ENCODE peak calls at places on chromosomes 5 and 9, in four cellular contexts. S is Peyer's patch; K is CD4-positive, alpha-beta memory T cell; R is AG04450. M is an unnamed sample.

GRCh38 chr5:150297236-150297890 is 5.3 kb downstream of the ARSI start:
- DNase-seq in S (no peak), K (no peak), R (no peak), M (no peak)

GRCh38 chr5:176695073-176695472 is 47.8 kb downstream of the TSPAN17 start:
- DNase-seq in S (no peak), K (no peak), R (no peak), M (no peak)

GRCh38 chr5:76818844-76819831 is at the start of gene F2RL1:
- DNase-seq in S (peak; percentile 93), K (peak; percentile 43), R (no peak), M (peak; percentile 78)

GRCh38 chr9:110048473-110048975 is 159.4 kb downstream of the C9orf152 start:
- DNase-seq in S (peak; percentile 93), K (peak; percentile 71), R (no peak), M (peak; percentile 57)

GRCh38 chr9:14428781-14429230 is 114.9 kb upstream of the NFIB start:
- DNase-seq in S (peak; percentile 70), K (peak; percentile 5), R (peak; percentile 44), M (peak; percentile 66)

GRCh38 chr9:92718086-92719001 is 46.3 kb downstream of the BICD2 start:
- DNase-seq in S (no peak), K (no peak), R (no peak), M (peak; percentile 41)

GRCh38 chr5:58459276-58459859 is 518 bp downstream of the PLK2 start:
- DNase-seq in S (no peak), K (no peak), R (no peak), M (no peak)

GRCh38 chr9:34139477-34140146 is 13.1 kb upstream of the DCAF12 start:
- DNase-seq in S (no peak), K (no peak), R (peak; percentile 60), M (no peak)

GRCh38 chr5:41636605-41637004 is 126.2 kb upstream of the PLCXD3 start:
- DNase-seq in S (no peak), K (no peak), R (no peak), M (no peak)

GRCh38 chr5:9782806-9783560 is 152.8 kb upstream of the TAS2R1 start:
- DNase-seq in S (no peak), K (no peak), R (peak; percentile 86), M (no peak)

GRCh38 chr5:38446029-38446522 is 110.4 kb downstream of the LIFR start:
- DNase-seq in S (no peak), K (no peak), R (no peak), M (no peak)

GRCh38 chr5:10728679-10729078 is 32.4 kb downstream of the DAP start:
- DNase-seq in S (no peak), K (no peak), R (no peak), M (no peak)

GRCh38 chr5:178983728-178984127 is 11.4 kb downstream of the GRM6 start:
- DNase-seq in S (no peak), K (no peak), R (no peak), M (no peak)

GRCh38 chr5:178981381-178981780 is 13.7 kb downstream of the GRM6 start:
- DNase-seq in S (no peak), K (no peak), R (no peak), M (no peak)

GRCh38 chr5:178986326-178986960 is 8.7 kb downstream of the GRM6 start:
- DNase-seq in S (no peak), K (no peak), R (no peak), M (no peak)

GRCh38 chr5:178984145-178985072 is 10.7 kb downstream of the GRM6 start:
- DNase-seq in S (no peak), K (no peak), R (no peak), M (no peak)

DNA sequence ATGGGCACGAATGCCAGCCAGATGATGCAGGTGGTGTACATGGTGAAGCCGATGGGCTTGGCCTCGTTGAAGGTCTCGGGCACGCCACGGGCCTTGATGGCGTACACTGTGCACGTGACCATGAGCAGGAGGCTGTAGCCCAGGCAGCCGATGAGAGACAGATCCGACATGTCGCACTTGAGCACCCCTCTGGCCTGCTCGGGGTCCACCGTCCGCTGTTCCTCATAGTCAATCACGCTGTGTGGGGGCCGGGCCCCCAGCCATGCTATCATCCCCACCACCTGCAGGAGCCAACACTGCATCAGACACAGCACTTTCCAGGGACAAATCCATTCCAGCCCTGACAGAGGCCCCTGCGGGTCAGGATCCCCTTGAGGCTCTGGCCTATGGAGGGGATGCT is 12.2 kb downstream of the GRM6 start:
- DNase-seq in S (no peak), K (no peak), R (no peak), M (no peak)
- H3K9me3 ChIP-seq in S (no peaks in the 10 kb centered on the region), K (no peaks in the 10 kb centered on the region), R (peaks cover 83% of the 10 kb centered on the region), M (peaks cover 53% of the 10 kb centered on the region)

GRCh38 chr5:32848120-32848519 is 137.0 kb downstream of the NPR3 start:
- DNase-seq in S (no peak), K (no peak), R (no peak), M (no peak)

GRCh38 chr5:32845171-32845570 is 134.1 kb downstream of the NPR3 start:
- DNase-seq in S (no peak), K (no peak), R (no peak), M (no peak)

GRCh38 chr5:32842798-32843531 is 131.8 kb downstream of the NPR3 start:
- DNase-seq in S (no peak), K (no peak), R (no peak), M (peak; percentile 38)

GRCh38 chr5:32840606-32841005 is 129.5 kb downstream of the NPR3 start:
- DNase-seq in S (no peak), K (no peak), R (no peak), M (no peak)

DNA sequence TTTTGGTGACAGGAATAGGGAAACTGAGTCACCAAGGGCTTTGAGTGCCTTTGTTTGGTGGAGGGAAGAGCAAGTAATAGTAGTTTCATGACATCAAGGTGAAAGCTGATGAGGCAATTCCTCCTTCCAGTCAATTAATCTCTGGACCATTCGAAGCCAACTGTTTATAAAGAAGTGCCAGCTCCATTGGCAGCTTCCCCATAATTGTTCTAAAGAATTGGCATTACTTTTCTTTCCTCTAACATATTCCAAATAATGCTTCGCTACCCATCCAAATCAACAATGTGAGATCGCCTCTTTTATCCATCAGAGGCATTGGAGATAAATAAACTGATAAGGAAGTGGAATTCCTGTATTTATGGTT is 132.4 kb downstream of the NPR3 start:
- DNase-seq in S (no peak), K (no peak), R (no peak), M (no peak)
- H3K9me3 ChIP-seq in S (no peaks in the 10 kb centered on the region), K (no peaks in the 10 kb centered on the region), R (no peaks in the 10 kb centered on the region), M (no peaks in the 10 kb centered on the region)

GRCh38 chr9:118963674-118964073 is 405.6 kb downstream of the BRINP1 start:
- DNase-seq in S (no peak), K (no peak), R (no peak), M (no peak)

GRCh38 chr9:118957585-118957984 is 411.6 kb downstream of the BRINP1 start:
- DNase-seq in S (no peak), K (no peak), R (no peak), M (no peak)

GRCh38 chr9:118959366-118959765 is 409.9 kb downstream of the BRINP1 start:
- DNase-seq in S (no peak), K (no peak), R (no peak), M (no peak)

GRCh38 chr9:118961857-118962256 is 407.4 kb downstream of the BRINP1 start:
- DNase-seq in S (no peak), K (no peak), R (no peak), M (peak; percentile 6)

DNA sequence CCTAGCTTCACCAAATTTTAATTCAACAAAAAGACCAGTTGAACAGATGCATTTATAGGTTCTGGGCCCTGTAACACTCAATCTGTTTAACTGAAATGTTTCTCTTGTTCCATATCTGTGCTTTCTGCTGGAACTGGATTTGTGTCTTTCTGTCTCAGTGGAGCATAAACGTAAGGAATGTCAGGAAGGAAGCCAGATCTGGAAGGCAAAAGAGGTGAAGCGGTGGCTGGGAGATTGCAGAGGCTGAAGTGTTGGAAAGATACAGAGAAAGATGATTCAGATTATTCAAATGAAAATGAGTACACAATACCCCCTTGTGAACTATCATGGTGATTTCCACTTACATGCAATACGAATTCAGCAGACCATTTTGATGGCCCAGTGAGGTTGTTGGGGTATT is 406.8 kb downstream of the BRINP1 start:
- DNase-seq in S (no peak), K (no peak), R (no peak), M (no peak)
- H3K9me3 ChIP-seq in S (no peaks in the 10 kb centered on the region), K (no peaks in the 10 kb centered on the region), R (peaks cover 3% of the 10 kb centered on the region), M (no peaks in the 10 kb centered on the region)

DNA sequence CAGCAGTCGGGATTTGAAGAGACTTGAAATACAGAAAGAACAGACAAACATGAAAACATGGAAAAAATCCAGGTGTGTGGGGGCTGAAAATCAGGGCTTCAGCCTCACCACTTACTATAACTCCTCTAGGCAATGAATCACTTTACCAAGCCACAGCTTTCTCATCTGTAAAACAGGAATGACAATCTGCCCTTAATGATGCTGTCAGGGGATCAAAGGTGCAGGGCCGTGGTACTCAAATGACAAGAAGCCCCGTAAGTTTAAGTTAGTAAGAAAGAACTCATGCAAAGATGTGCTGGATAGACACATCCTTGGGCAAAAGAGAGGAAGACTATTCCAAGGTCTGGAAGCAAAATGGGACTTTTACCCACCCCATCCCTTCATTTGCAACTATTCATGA is 34.7 kb downstream of the FBXW2 start:
- DNase-seq in S (no peak), K (no peak), R (no peak), M (no peak)
- H3K9me3 ChIP-seq in S (no peaks in the 10 kb centered on the region), K (no peaks in the 10 kb centered on the region), R (no peaks in the 10 kb centered on the region), M (no peaks in the 10 kb centered on the region)

GRCh38 chr5:143105216-143105905 is 298.1 kb downstream of the NR3C1 start:
- DNase-seq in S (no peak), K (no peak), R (no peak), M (no peak)
- H3K9me3 ChIP-seq in S (no peaks in the 10 kb centered on the region), K (no peaks in the 10 kb centered on the region), R (no peaks in the 10 kb centered on the region), M (no peaks in the 10 kb centered on the region)

M was measured in SJSA1.